ENCODE peak calls at places on chromosomes 7 and 10, in seven cellular contexts. O, K, Q, L, M, C and H are unnamed samples.

GRCh38 chr7:45923290-45923689 is 2.2 kb upstream of the IGFBP3 start:
- DNase-seq in O (peak), K (peak), Q (no peak), L (peak), M (peak), C (peak), H (peak)

GRCh38 chr10:121596668-121597503 is 1.4 kb downstream of the FGFR2 start:
- DNase-seq in O (no peak), K (peak), Q (no peak), L (peak), M (peak), C (peak), H (peak)

GRCh38 chr10:25966846-25967245 is 32.8 kb downstream of the MYO3A start:
- DNase-seq in O (no peak), K (no peak), Q (no peak), L (no peak), M (no peak), C (no peak), H (no peak)

GRCh38 chr7:15989194-15989593 is 302.7 kb upstream of the MEOX2 start:
- DNase-seq in O (no peak), K (no peak), Q (no peak), L (no peak), M (no peak), C (no peak), H (no peak)

GRCh38 chr7:4715385-4715770 is 33.3 kb downstream of the FOXK1 start:
- DNase-seq in O (peak), K (no peak), Q (no peak), L (no peak), M (no peak), C (peak), H (no peak)

GRCh38 chr7:5678295-5679046 is 103.0 kb downstream of the RNF216 start:
- DNase-seq in O (no peak), K (no peak), Q (no peak), L (no peak), M (peak), C (no peak), H (no peak)

GRCh38 chr10:5071411-5072198 is 22.6 kb upstream of the AKR1C3 start:
- DNase-seq in O (peak), K (peak), Q (no peak), L (peak), M (peak), C (peak), H (peak)

GRCh38 chr10:119165171-119166110 is at the start of gene SFXN4:
- DNase-seq in O (no peak), K (peak), Q (peak), L (peak), M (peak), C (peak), H (peak)

GRCh38 chr10:132275426-132276178 is 32.1 kb downstream of the STK32C start:
- DNase-seq in O (no peak), K (no peak), Q (no peak), L (no peak), M (no peak), C (no peak), H (no peak)

GRCh38 chr10:86940677-86941076 is 16.7 kb downstream of the MMRN2 start:
- DNase-seq in O (no peak), K (no peak), Q (no peak), L (no peak), M (no peak), C (peak), H (no peak)

GRCh38 chr10:132546567-132547420 is 9.2 kb downstream of the INPP5A start:
- DNase-seq in O (no peak), K (peak), Q (no peak), L (no peak), M (no peak), C (no peak), H (no peak)

GRCh38 chr7:151796091-151796870 is 80.6 kb downstream of the PRKAG2 start:
- DNase-seq in O (no peak), K (no peak), Q (no peak), L (peak), M (no peak), C (peak), H (no peak)

GRCh38 chr10:132653721-132654120 is 116.1 kb downstream of the INPP5A start:
- DNase-seq in O (no peak), K (no peak), Q (no peak), L (no peak), M (no peak), C (no peak), H (no peak)

GRCh38 chr7:107236857-107237256 is 68.1 kb downstream of the HBP1 start:
- DNase-seq in O (no peak), K (no peak), Q (no peak), L (no peak), M (peak), C (no peak), H (no peak)

GRCh38 chr7:1883834-1884582 is 213.9 kb downstream of the ELFN1 start:
- DNase-seq in O (no peak), K (no peak), Q (no peak), L (no peak), M (no peak), C (no peak), H (no peak)

GRCh38 chr10:46250481-46250880 is 36.3 kb upstream of the ANTXRL start:
- DNase-seq in O (no peak), K (no peak), Q (no peak), L (no peak), M (no peak), C (no peak), H (no peak)

GRCh38 chr7:93835684-93836083 is 54.9 kb downstream of the TFPI2 start:
- DNase-seq in O (no peak), K (no peak), Q (no peak), L (no peak), M (no peak), C (no peak), H (no peak)

GRCh38 chr7:41699532-41699931 is 3.4 kb downstream of the INHBA start:
- DNase-seq in O (no peak), K (no peak), Q (no peak), L (no peak), M (peak), C (no peak), H (no peak)

GRCh38 chr10:132738454-132739224 is 47.3 kb downstream of the NKX6-2 start:
- DNase-seq in O (no peak), K (no peak), Q (no peak), L (no peak), M (no peak), C (no peak), H (no peak)

GRCh38 chr10:46104071-46104585 is 58.1 kb upstream of the MSMB start:
- DNase-seq in O (no peak), K (no peak), Q (no peak), L (no peak), M (no peak), C (no peak), H (no peak)

GRCh38 chr7:114428211-114428610 is 13.6 kb downstream of the FOXP2 start:
- DNase-seq in O (no peak), K (no peak), Q (no peak), L (no peak), M (no peak), C (no peak), H (no peak)

GRCh38 chr10:37831495-37832333 is 25.7 kb downstream of the ZNF248 start:
- DNase-seq in O (no peak), K (peak), Q (no peak), L (no peak), M (no peak), C (no peak), H (no peak)

GRCh38 chr10:36066102-36066501 is 424.0 kb upstream of the FZD8 start:
- DNase-seq in O (no peak), K (no peak), Q (no peak), L (no peak), M (no peak), C (no peak), H (no peak)

GRCh38 chr7:24197852-24198251 is 86.1 kb upstream of the NPY start:
- DNase-seq in O (no peak), K (peak), Q (no peak), L (no peak), M (no peak), C (no peak), H (no peak)

GRCh38 chr7:91109200-91109599 is 155.0 kb upstream of the FZD1 start:
- DNase-seq in O (no peak), K (no peak), Q (no peak), L (no peak), M (no peak), C (no peak), H (no peak)